ENCODE peak calls at places on chromosomes 12 and 14, in five cellular contexts. K is GM18507, H is renal cortical epithelial cell, P is lower lobe of right lung, X is H4. A is an unnamed sample.

GRCh38 chr14:53865716-53866115 is 90.9 kb downstream of the BMP4 start:
- DNase-seq in X (no peak), P (no peak), K (no peak), H (no peak), A (no peak)

GRCh38 chr12:64678835-64679234 is 68.5 kb downstream of the RASSF3 start:
- DNase-seq in X (no peak), K (no peak), P (no peak), H (no peak), A (no peak)

GRCh38 chr12:125228519-125229260 is 163.5 kb downstream of the AACS start:
- DNase-seq in H (no peak), X (no peak), P (no peak), K (no peak), A (no peak)

GRCh38 chr12:33770652-33771051 is 251.6 kb upstream of the ALG10 start:
- DNase-seq in H (no peak), K (no peak), P (no peak), X (no peak), A (no peak)

GRCh38 chr14:76775159-76775694 is 14.0 kb downstream of the VASH1 start:
- DNase-seq in H (no peak), X (no peak), P (no peak), K (no peak), A (no peak)

GRCh38 chr14:105028251-105028927 is 7.5 kb upstream of the CDCA4 start:
- DNase-seq in K (no peak), H (no peak), X (peak), P (no peak), A (no peak)

GRCh38 chr12:22312336-22312735 is 22.2 kb downstream of the ST8SIA1 start:
- DNase-seq in X (peak), H (peak), P (no peak), K (no peak), A (no peak)

GRCh38 chr14:104794099-104794498 is 1.4 kb downstream of the AKT1 start:
- DNase-seq in P (peak), H (peak), K (no peak), X (peak), A (no peak)

GRCh38 chr14:59363545-59364226 is 101.5 kb downstream of the GPR135 start:
- DNase-seq in K (no peak), H (no peak), P (no peak), X (no peak), A (no peak)

GRCh38 chr12:122999196-122999946 is 18.9 kb downstream of the ARL6IP4 start:
- DNase-seq in X (no peak), K (no peak), P (no peak), H (no peak), A (no peak)

GRCh38 chr12:42091769-42092168 is 52.9 kb downstream of the GXYLT1 start:
- DNase-seq in X (no peak), H (no peak), K (no peak), P (no peak), A (no peak)

GRCh38 chr14:89417469-89418225 is 614 bp upstream of the FOXN3 start:
- DNase-seq in H (no peak), K (peak), X (peak), P (peak), A (peak)

GRCh38 chr14:61911534-61911933 is 149.3 kb downstream of the SNAPC1 start:
- DNase-seq in H (no peak), X (no peak), P (no peak), K (no peak), A (no peak)

GRCh38 chr14:89977668-89978067 is 21.9 kb downstream of the TDP1 start:
- DNase-seq in H (no peak), X (no peak), K (no peak), P (no peak), A (no peak)

GRCh38 chr12:29073631-29074239 is 75.3 kb upstream of the FAR2 start:
- DNase-seq in X (peak), H (peak), K (no peak), P (no peak), A (no peak)

GRCh38 chr14:89702151-89702936 is 252.2 kb downstream of the EFCAB11 start:
- DNase-seq in K (no peak), X (no peak), P (no peak), H (no peak), A (no peak)

GRCh38 chr12:102765736-102766135 is 151.3 kb downstream of the PAH start:
- DNase-seq in K (no peak), P (no peak), X (no peak), H (no peak), A (no peak)

GRCh38 chr12:58665375-58665774 is 254.9 kb downstream of the LRIG3 start:
- DNase-seq in K (no peak), H (no peak), P (no peak), X (no peak), A (no peak)

GRCh38 chr12:69502342-69503081 is 32.3 kb downstream of the FRS2 start:
- DNase-seq in H (peak), X (no peak), K (no peak), P (no peak), A (no peak)

GRCh38 chr12:113929312-113929989 is 36.7 kb downstream of the RBM19 start:
- DNase-seq in K (no peak), X (no peak), P (no peak), H (no peak), A (no peak)

GRCh38 chr12:95877622-95878021 is 18.9 kb downstream of the SNRPF start:
- DNase-seq in K (no peak), P (no peak), H (peak), X (no peak), A (no peak)

GRCh38 chr12:6374028-6374780 is 1.2 kb downstream of the SCNN1A start:
- DNase-seq in H (no peak), K (no peak), P (peak), X (no peak), A (no peak)

GRCh38 chr12:91189526-91189925 is 6.9 kb upstream of the DCN start:
- DNase-seq in H (peak), X (no peak), P (no peak), K (no peak), A (no peak)

GRCh38 chr14:39441805-39442204 is 9.6 kb upstream of the FBXO33 start:
- DNase-seq in K (no peak), H (no peak), X (no peak), P (no peak), A (no peak)

GRCh38 chr14:70886421-70887206 is 20.6 kb upstream of the PCNX1 start:
- DNase-seq in X (no peak), K (no peak), P (no peak), H (no peak), A (peak)

GRCh38 chr14:29607129-29607528 is 320.5 kb downstream of the PRKD1 start:
- DNase-seq in H (no peak), K (no peak), P (no peak), X (no peak), A (no peak)

GRCh38 chr12:13534645-13535398 is 338.3 kb downstream of the EMP1 start:
- DNase-seq in X (peak), H (peak), K (no peak), P (peak), A (no peak)